ENCODE peak calls at places on chromosomes 16 and 17, in seven cellular contexts. One of them, this sample, is unnamed.

GRCh38 chr17:35752471-35752870 is 568 bp downstream of the GAS2L2 start:
- DNase-seq in cardiac muscle cell: no peak
- DNase-seq in substantia nigra: no peak
- DNase-seq in EH: no peak
- DNase-seq in HT-29: peak; percentile 79
- DNase-seq in stimulated activated CD4-positive, alpha-beta T cell treated with anti-CD3 and anti-CD28 coated beads, Interleukin-1b, Interleukin-23, amount 100 ng/mL, for 24 hours: no peak
- DNase-seq in EL: no peak
- DNase-seq in this sample: no peak

GRCh38 chr16:11446566-11447119 is 101.4 kb downstream of the RMI2 start:
- DNase-seq in EH: no peak
- DNase-seq in HT-29: no peak
- DNase-seq in EL: no peak
- DNase-seq in stimulated activated CD4-positive, alpha-beta T cell treated with anti-CD3 and anti-CD28 coated beads, Interleukin-1b, Interleukin-23, amount 100 ng/mL, for 24 hours: no peak
- DNase-seq in substantia nigra: no peak
- DNase-seq in cardiac muscle cell: no peak
- DNase-seq in this sample: no peak

GRCh38 chr17:81517339-81518112 is 4.9 kb upstream of the ACTG1 start:
- DNase-seq in cardiac muscle cell: peak; percentile 14
- DNase-seq in HT-29: no peak
- DNase-seq in stimulated activated CD4-positive, alpha-beta T cell treated with anti-CD3 and anti-CD28 coated beads, Interleukin-1b, Interleukin-23, amount 100 ng/mL, for 24 hours: no peak
- DNase-seq in substantia nigra: no peak
- DNase-seq in EL: no peak
- DNase-seq in EH: peak; percentile 42
- DNase-seq in this sample: no peak

GRCh38 chr16:84605339-84605848 is 12.5 kb downstream of the COTL1 start:
- DNase-seq in EH: no peak
- DNase-seq in HT-29: no peak
- DNase-seq in substantia nigra: no peak
- DNase-seq in stimulated activated CD4-positive, alpha-beta T cell treated with anti-CD3 and anti-CD28 coated beads, Interleukin-1b, Interleukin-23, amount 100 ng/mL, for 24 hours: no peak
- DNase-seq in EL: peak; percentile 32
- DNase-seq in cardiac muscle cell: no peak
- DNase-seq in this sample: no peak

GRCh38 chr16:85275533-85276249 is 163.4 kb upstream of the CIBAR2 start:
- DNase-seq in stimulated activated CD4-positive, alpha-beta T cell treated with anti-CD3 and anti-CD28 coated beads, Interleukin-1b, Interleukin-23, amount 100 ng/mL, for 24 hours: peak; percentile 45
- DNase-seq in EH: peak; percentile 59
- DNase-seq in substantia nigra: peak; percentile 47
- DNase-seq in cardiac muscle cell: peak; percentile 76
- DNase-seq in HT-29: peak; percentile 81
- DNase-seq in EL: peak; percentile 54
- DNase-seq in this sample: peak; percentile 70

GRCh38 chr16:868846-869822 is 68.6 kb upstream of the GNG13 start:
- DNase-seq in EL: no peak
- DNase-seq in substantia nigra: no peak
- DNase-seq in EH: no peak
- DNase-seq in HT-29: no peak
- DNase-seq in stimulated activated CD4-positive, alpha-beta T cell treated with anti-CD3 and anti-CD28 coated beads, Interleukin-1b, Interleukin-23, amount 100 ng/mL, for 24 hours: no peak
- DNase-seq in cardiac muscle cell: no peak
- DNase-seq in this sample: no peak

GRCh38 chr16:84532855-84533486 is 28.5 kb upstream of the MEAK7 start:
- DNase-seq in substantia nigra: no peak
- DNase-seq in cardiac muscle cell: no peak
- DNase-seq in EL: peak; percentile 25
- DNase-seq in EH: peak; percentile 45
- DNase-seq in stimulated activated CD4-positive, alpha-beta T cell treated with anti-CD3 and anti-CD28 coated beads, Interleukin-1b, Interleukin-23, amount 100 ng/mL, for 24 hours: no peak
- DNase-seq in HT-29: no peak
- DNase-seq in this sample: no peak

GRCh38 chr17:9611557-9611956 is 33.8 kb upstream of the USP43 start:
- DNase-seq in substantia nigra: no peak
- DNase-seq in stimulated activated CD4-positive, alpha-beta T cell treated with anti-CD3 and anti-CD28 coated beads, Interleukin-1b, Interleukin-23, amount 100 ng/mL, for 24 hours: no peak
- DNase-seq in EH: no peak
- DNase-seq in EL: no peak
- DNase-seq in cardiac muscle cell: no peak
- DNase-seq in HT-29: no peak
- DNase-seq in this sample: no peak

GRCh38 chr17:12320286-12320685 is 299.6 kb downstream of the MAP2K4 start:
- DNase-seq in EL: peak; percentile 70
- DNase-seq in substantia nigra: no peak
- DNase-seq in stimulated activated CD4-positive, alpha-beta T cell treated with anti-CD3 and anti-CD28 coated beads, Interleukin-1b, Interleukin-23, amount 100 ng/mL, for 24 hours: no peak
- DNase-seq in EH: peak; percentile 95
- DNase-seq in cardiac muscle cell: no peak
- DNase-seq in HT-29: no peak
- DNase-seq in this sample: no peak

GRCh38 chr17:31453896-31454295 is 62.4 kb downstream of the RAB11FIP4 start:
- DNase-seq in substantia nigra: no peak
- DNase-seq in HT-29: no peak
- DNase-seq in stimulated activated CD4-positive, alpha-beta T cell treated with anti-CD3 and anti-CD28 coated beads, Interleukin-1b, Interleukin-23, amount 100 ng/mL, for 24 hours: no peak
- DNase-seq in EL: no peak
- DNase-seq in EH: no peak
- DNase-seq in cardiac muscle cell: no peak
- DNase-seq in this sample: no peak

GRCh38 chr16:73232555-73233422 is 184.9 kb upstream of the ZFHX3 start:
- DNase-seq in EH: peak; percentile 95
- DNase-seq in stimulated activated CD4-positive, alpha-beta T cell treated with anti-CD3 and anti-CD28 coated beads, Interleukin-1b, Interleukin-23, amount 100 ng/mL, for 24 hours: no peak
- DNase-seq in EL: peak; percentile 97
- DNase-seq in HT-29: peak; percentile 25
- DNase-seq in substantia nigra: peak; percentile 4
- DNase-seq in cardiac muscle cell: no peak
- DNase-seq in this sample: no peak

GRCh38 chr17:58317421-58318064 is 11.1 kb downstream of the TSPOAP1 start:
- DNase-seq in HT-29: peak; percentile 91
- DNase-seq in EL: peak; percentile 85
- DNase-seq in EH: peak; percentile 80
- DNase-seq in stimulated activated CD4-positive, alpha-beta T cell treated with anti-CD3 and anti-CD28 coated beads, Interleukin-1b, Interleukin-23, amount 100 ng/mL, for 24 hours: no peak
- DNase-seq in cardiac muscle cell: peak; percentile 70
- DNase-seq in substantia nigra: no peak
- DNase-seq in this sample: no peak

GRCh38 chr16:70678121-70678897 is 7.5 kb downstream of the MTSS2 start:
- DNase-seq in HT-29: no peak
- DNase-seq in stimulated activated CD4-positive, alpha-beta T cell treated with anti-CD3 and anti-CD28 coated beads, Interleukin-1b, Interleukin-23, amount 100 ng/mL, for 24 hours: no peak
- DNase-seq in substantia nigra: no peak
- DNase-seq in EL: no peak
- DNase-seq in cardiac muscle cell: no peak
- DNase-seq in EH: no peak
- DNase-seq in this sample: no peak

This sample was measured in D721Med.